ENCODE peak calls at places on chromosomes 2 and 18, in seven cellular contexts. One of them, this sample, is unnamed.

GRCh38 chr2:195331124-195331523 is 325.9 kb upstream of the SLC39A10 start:
- ATAC-seq in activated CD8-positive, alpha-beta memory T cell treated with anti-CD3 and anti-CD28 coated beads, Interleukin-2, amount 10 ng/mL, durations not matched to agents 7 days and 5 days: no peak
- ATAC-seq in WTC11: no peak
- ATAC-seq in HepG2: no peak
- ATAC-seq in psoas muscle: no peak
- ATAC-seq in lung: no peak
- ATAC-seq in activated T-helper 17 cell treated with anti-CD3 and anti-CD28 coated beads, Interleukin-2, amount 50 U/mL, for 72 hours: no peak
- ATAC-seq in this sample: no peak

GRCh38 chr2:32942728-32943485 is 3.8 kb upstream of the LTBP1 start:
- ATAC-seq in psoas muscle: no peak
- ATAC-seq in activated CD8-positive, alpha-beta memory T cell treated with anti-CD3 and anti-CD28 coated beads, Interleukin-2, amount 10 ng/mL, durations not matched to agents 7 days and 5 days: no peak
- ATAC-seq in WTC11: no peak
- ATAC-seq in activated T-helper 17 cell treated with anti-CD3 and anti-CD28 coated beads, Interleukin-2, amount 50 U/mL, for 72 hours: no peak
- ATAC-seq in lung: no peak
- ATAC-seq in HepG2: no peak
- ATAC-seq in this sample: no peak

GRCh38 chr18:38807915-38808314 is 1242.3 kb upstream of the CELF4 start:
- ATAC-seq in activated T-helper 17 cell treated with anti-CD3 and anti-CD28 coated beads, Interleukin-2, amount 50 U/mL, for 72 hours: no peak
- ATAC-seq in WTC11: no peak
- ATAC-seq in psoas muscle: no peak
- ATAC-seq in activated CD8-positive, alpha-beta memory T cell treated with anti-CD3 and anti-CD28 coated beads, Interleukin-2, amount 10 ng/mL, durations not matched to agents 7 days and 5 days: no peak
- ATAC-seq in lung: no peak
- ATAC-seq in HepG2: no peak
- ATAC-seq in this sample: no peak

GRCh38 chr2:241673189-241673663 is 13.4 kb downstream of the DTYMK start:
- ATAC-seq in psoas muscle: no peak
- ATAC-seq in activated CD8-positive, alpha-beta memory T cell treated with anti-CD3 and anti-CD28 coated beads, Interleukin-2, amount 10 ng/mL, durations not matched to agents 7 days and 5 days: no peak
- ATAC-seq in WTC11: no peak
- ATAC-seq in HepG2: no peak
- ATAC-seq in lung: no peak
- ATAC-seq in activated T-helper 17 cell treated with anti-CD3 and anti-CD28 coated beads, Interleukin-2, amount 50 U/mL, for 72 hours: peak; percentile 20
- ATAC-seq in this sample: no peak

GRCh38 chr2:222794585-222795579 is 66.0 kb upstream of the ACSL3 start:
- ATAC-seq in psoas muscle: no peak
- ATAC-seq in HepG2: no peak
- ATAC-seq in lung: no peak
- ATAC-seq in WTC11: peak; percentile 71
- ATAC-seq in activated T-helper 17 cell treated with anti-CD3 and anti-CD28 coated beads, Interleukin-2, amount 50 U/mL, for 72 hours: no peak
- ATAC-seq in activated CD8-positive, alpha-beta memory T cell treated with anti-CD3 and anti-CD28 coated beads, Interleukin-2, amount 10 ng/mL, durations not matched to agents 7 days and 5 days: no peak
- ATAC-seq in this sample: no peak

GRCh38 chr2:27086722-27087446 is at the start of gene KHK:
- ATAC-seq in activated T-helper 17 cell treated with anti-CD3 and anti-CD28 coated beads, Interleukin-2, amount 50 U/mL, for 72 hours: peak; percentile 14
- ATAC-seq in psoas muscle: no peak
- ATAC-seq in WTC11: peak; percentile 37
- ATAC-seq in lung: no peak
- ATAC-seq in HepG2: peak; percentile 69
- ATAC-seq in activated CD8-positive, alpha-beta memory T cell treated with anti-CD3 and anti-CD28 coated beads, Interleukin-2, amount 10 ng/mL, durations not matched to agents 7 days and 5 days: peak; percentile 8
- ATAC-seq in this sample: no peak

GRCh38 chr2:195658541-195658890 is 1.5 kb downstream of the SLC39A10 start:
- ATAC-seq in activated T-helper 17 cell treated with anti-CD3 and anti-CD28 coated beads, Interleukin-2, amount 50 U/mL, for 72 hours: no peak
- ATAC-seq in HepG2: no peak
- ATAC-seq in WTC11: no peak
- ATAC-seq in activated CD8-positive, alpha-beta memory T cell treated with anti-CD3 and anti-CD28 coated beads, Interleukin-2, amount 10 ng/mL, durations not matched to agents 7 days and 5 days: no peak
- ATAC-seq in psoas muscle: no peak
- ATAC-seq in lung: no peak
- ATAC-seq in this sample: no peak

GRCh38 chr2:3051266-3051665 is 326.4 kb downstream of the EIPR1 start:
- ATAC-seq in activated CD8-positive, alpha-beta memory T cell treated with anti-CD3 and anti-CD28 coated beads, Interleukin-2, amount 10 ng/mL, durations not matched to agents 7 days and 5 days: no peak
- ATAC-seq in lung: no peak
- ATAC-seq in HepG2: no peak
- ATAC-seq in activated T-helper 17 cell treated with anti-CD3 and anti-CD28 coated beads, Interleukin-2, amount 50 U/mL, for 72 hours: no peak
- ATAC-seq in WTC11: no peak
- ATAC-seq in psoas muscle: no peak
- ATAC-seq in this sample: no peak

GRCh38 chr2:100707016-100707947 is 112.7 kb upstream of the NPAS2 start:
- ATAC-seq in lung: no peak
- ATAC-seq in activated CD8-positive, alpha-beta memory T cell treated with anti-CD3 and anti-CD28 coated beads, Interleukin-2, amount 10 ng/mL, durations not matched to agents 7 days and 5 days: no peak
- ATAC-seq in WTC11: no peak
- ATAC-seq in HepG2: no peak
- ATAC-seq in psoas muscle: no peak
- ATAC-seq in activated T-helper 17 cell treated with anti-CD3 and anti-CD28 coated beads, Interleukin-2, amount 50 U/mL, for 72 hours: no peak
- ATAC-seq in this sample: no peak

GRCh38 chr2:207239754-207240494 is 74.2 kb upstream of the KLF7 start:
- ATAC-seq in WTC11: no peak
- ATAC-seq in psoas muscle: peak; percentile 58
- ATAC-seq in activated T-helper 17 cell treated with anti-CD3 and anti-CD28 coated beads, Interleukin-2, amount 50 U/mL, for 72 hours: peak; percentile 36
- ATAC-seq in HepG2: no peak
- ATAC-seq in activated CD8-positive, alpha-beta memory T cell treated with anti-CD3 and anti-CD28 coated beads, Interleukin-2, amount 10 ng/mL, durations not matched to agents 7 days and 5 days: no peak
- ATAC-seq in lung: no peak
- ATAC-seq in this sample: no peak

GRCh38 chr18:41320090-41320489 is 634.9 kb upstream of the PIK3C3 start:
- ATAC-seq in activated T-helper 17 cell treated with anti-CD3 and anti-CD28 coated beads, Interleukin-2, amount 50 U/mL, for 72 hours: no peak
- ATAC-seq in psoas muscle: no peak
- ATAC-seq in activated CD8-positive, alpha-beta memory T cell treated with anti-CD3 and anti-CD28 coated beads, Interleukin-2, amount 10 ng/mL, durations not matched to agents 7 days and 5 days: no peak
- ATAC-seq in HepG2: no peak
- ATAC-seq in WTC11: no peak
- ATAC-seq in lung: no peak
- ATAC-seq in this sample: no peak

GRCh38 chr18:7600528-7601248 is 33.6 kb downstream of the PTPRM start:
- ATAC-seq in HepG2: peak; percentile 48
- ATAC-seq in activated T-helper 17 cell treated with anti-CD3 and anti-CD28 coated beads, Interleukin-2, amount 50 U/mL, for 72 hours: no peak
- ATAC-seq in psoas muscle: no peak
- ATAC-seq in lung: no peak
- ATAC-seq in activated CD8-positive, alpha-beta memory T cell treated with anti-CD3 and anti-CD28 coated beads, Interleukin-2, amount 10 ng/mL, durations not matched to agents 7 days and 5 days: no peak
- ATAC-seq in WTC11: no peak
- ATAC-seq in this sample: no peak

GRCh38 chr2:159960413-159960812 is 102.0 kb downstream of the PLA2R1 start:
- ATAC-seq in activated CD8-positive, alpha-beta memory T cell treated with anti-CD3 and anti-CD28 coated beads, Interleukin-2, amount 10 ng/mL, durations not matched to agents 7 days and 5 days: peak; percentile 39
- ATAC-seq in HepG2: no peak
- ATAC-seq in lung: peak; percentile 73
- ATAC-seq in activated T-helper 17 cell treated with anti-CD3 and anti-CD28 coated beads, Interleukin-2, amount 50 U/mL, for 72 hours: peak; percentile 99
- ATAC-seq in psoas muscle: no peak
- ATAC-seq in WTC11: no peak
- ATAC-seq in this sample: peak; percentile 60

GRCh38 chr2:143223556-143223955 is 94.3 kb downstream of the ARHGAP15 start:
- ATAC-seq in WTC11: peak; percentile 58
- ATAC-seq in activated CD8-positive, alpha-beta memory T cell treated with anti-CD3 and anti-CD28 coated beads, Interleukin-2, amount 10 ng/mL, durations not matched to agents 7 days and 5 days: no peak
- ATAC-seq in activated T-helper 17 cell treated with anti-CD3 and anti-CD28 coated beads, Interleukin-2, amount 50 U/mL, for 72 hours: no peak
- ATAC-seq in psoas muscle: no peak
- ATAC-seq in HepG2: no peak
- ATAC-seq in lung: no peak
- ATAC-seq in this sample: no peak

GRCh38 chr18:50004013-50004412 is 190.7 kb upstream of the ACAA2 start:
- ATAC-seq in activated CD8-positive, alpha-beta memory T cell treated with anti-CD3 and anti-CD28 coated beads, Interleukin-2, amount 10 ng/mL, durations not matched to agents 7 days and 5 days: no peak
- ATAC-seq in activated T-helper 17 cell treated with anti-CD3 and anti-CD28 coated beads, Interleukin-2, amount 50 U/mL, for 72 hours: no peak
- ATAC-seq in WTC11: no peak
- ATAC-seq in HepG2: no peak
- ATAC-seq in lung: no peak
- ATAC-seq in psoas muscle: no peak
- ATAC-seq in this sample: no peak

GRCh38 chr2:160952462-160952861 is 207.8 kb upstream of the TANK start:
- ATAC-seq in HepG2: no peak
- ATAC-seq in lung: peak; percentile 47
- ATAC-seq in activated CD8-positive, alpha-beta memory T cell treated with anti-CD3 and anti-CD28 coated beads, Interleukin-2, amount 10 ng/mL, durations not matched to agents 7 days and 5 days: no peak
- ATAC-seq in WTC11: peak; percentile 46
- ATAC-seq in psoas muscle: peak; percentile 93
- ATAC-seq in activated T-helper 17 cell treated with anti-CD3 and anti-CD28 coated beads, Interleukin-2, amount 50 U/mL, for 72 hours: no peak
- ATAC-seq in this sample: no peak

This sample was measured in activated CD4-positive, CD25-positive, alpha-beta regulatory T cell treated with anti-CD3 and anti-CD28 coated beads, Interleukin-2, amount 50 U/mL, for 24 hours.